ENCODE peak calls at places on chromosome 18, in seven cellular contexts. One of them, this sample, is unnamed.
A peak's percentile ranks its signal among the peaks of the same experiment; 100 is the strongest.

GRCh38 chr18:13539050-13539449 is 187.3 kb downstream of the FAM210A start:
- DNase-seq in germinal center: peak; percentile 47
- DNase-seq in foreskin fibroblast: no peak
- DNase-seq in stimulated activated CD8-positive, alpha-beta memory T cell treated with anti-CD3 and anti-CD28 coated beads, Interleukin-15, amount 100 ng/mL, for 48 hours: no peak
- DNase-seq in NCI-H1694 treated with DMSO at 0.1 percent for 48 hours: no peak
- DNase-seq in GM12891: no peak
- DNase-seq in NCI-H460: no peak
- DNase-seq in this sample: no peak

GRCh38 chr18:23523429-23524212 is 20.3 kb downstream of the RMC1 start:
- DNase-seq in GM12891: no peak
- DNase-seq in NCI-H460: no peak
- DNase-seq in foreskin fibroblast: peak; percentile 35
- DNase-seq in germinal center: no peak
- DNase-seq in stimulated activated CD8-positive, alpha-beta memory T cell treated with anti-CD3 and anti-CD28 coated beads, Interleukin-15, amount 100 ng/mL, for 48 hours: no peak
- DNase-seq in NCI-H1694 treated with DMSO at 0.1 percent for 48 hours: no peak
- DNase-seq in this sample: no peak

GRCh38 chr18:39561136-39561535 is 1995.5 kb upstream of the CELF4 start:
- DNase-seq in NCI-H1694 treated with DMSO at 0.1 percent for 48 hours: no peak
- DNase-seq in NCI-H460: no peak
- DNase-seq in germinal center: no peak
- DNase-seq in foreskin fibroblast: peak; percentile 9
- DNase-seq in GM12891: no peak
- DNase-seq in stimulated activated CD8-positive, alpha-beta memory T cell treated with anti-CD3 and anti-CD28 coated beads, Interleukin-15, amount 100 ng/mL, for 48 hours: no peak
- DNase-seq in this sample: no peak

GRCh38 chr18:41881285-41881684 is 73.7 kb upstream of the PIK3C3 start:
- DNase-seq in GM12891: no peak
- DNase-seq in foreskin fibroblast: peak; percentile 62
- DNase-seq in stimulated activated CD8-positive, alpha-beta memory T cell treated with anti-CD3 and anti-CD28 coated beads, Interleukin-15, amount 100 ng/mL, for 48 hours: no peak
- DNase-seq in NCI-H1694 treated with DMSO at 0.1 percent for 48 hours: no peak
- DNase-seq in germinal center: no peak
- DNase-seq in NCI-H460: no peak
- DNase-seq in this sample: no peak

GRCh38 chr18:42113529-42114191 is 158.6 kb downstream of the PIK3C3 start:
- DNase-seq in foreskin fibroblast: peak; percentile 16
- DNase-seq in NCI-H460: peak; percentile 18
- DNase-seq in NCI-H1694 treated with DMSO at 0.1 percent for 48 hours: no peak
- DNase-seq in stimulated activated CD8-positive, alpha-beta memory T cell treated with anti-CD3 and anti-CD28 coated beads, Interleukin-15, amount 100 ng/mL, for 48 hours: no peak
- DNase-seq in GM12891: no peak
- DNase-seq in germinal center: no peak
- DNase-seq in this sample: no peak

GRCh38 chr18:32610116-32610630 is 139.5 kb upstream of the GAREM1 start:
- DNase-seq in foreskin fibroblast: no peak
- DNase-seq in NCI-H460: peak; percentile 79
- DNase-seq in stimulated activated CD8-positive, alpha-beta memory T cell treated with anti-CD3 and anti-CD28 coated beads, Interleukin-15, amount 100 ng/mL, for 48 hours: no peak
- DNase-seq in germinal center: no peak
- DNase-seq in NCI-H1694 treated with DMSO at 0.1 percent for 48 hours: no peak
- DNase-seq in GM12891: no peak
- DNase-seq in this sample: no peak

GRCh38 chr18:25648724-25649260 is 296.8 kb upstream of the ZNF521 start:
- DNase-seq in foreskin fibroblast: no peak
- DNase-seq in NCI-H460: no peak
- DNase-seq in NCI-H1694 treated with DMSO at 0.1 percent for 48 hours: no peak
- DNase-seq in stimulated activated CD8-positive, alpha-beta memory T cell treated with anti-CD3 and anti-CD28 coated beads, Interleukin-15, amount 100 ng/mL, for 48 hours: no peak
- DNase-seq in germinal center: no peak
- DNase-seq in GM12891: no peak
- DNase-seq in this sample: no peak

GRCh38 chr18:64097497-64097896 is 51.4 kb downstream of the LINC00305 start:
- DNase-seq in germinal center: no peak
- DNase-seq in foreskin fibroblast: no peak
- DNase-seq in NCI-H460: no peak
- DNase-seq in stimulated activated CD8-positive, alpha-beta memory T cell treated with anti-CD3 and anti-CD28 coated beads, Interleukin-15, amount 100 ng/mL, for 48 hours: no peak
- DNase-seq in NCI-H1694 treated with DMSO at 0.1 percent for 48 hours: peak; percentile 4
- DNase-seq in GM12891: no peak
- DNase-seq in this sample: no peak

GRCh38 chr18:1075310-1075709 is 170.6 kb downstream of the ADCYAP1 start:
- DNase-seq in stimulated activated CD8-positive, alpha-beta memory T cell treated with anti-CD3 and anti-CD28 coated beads, Interleukin-15, amount 100 ng/mL, for 48 hours: no peak
- DNase-seq in GM12891: no peak
- DNase-seq in germinal center: no peak
- DNase-seq in NCI-H460: no peak
- DNase-seq in foreskin fibroblast: no peak
- DNase-seq in NCI-H1694 treated with DMSO at 0.1 percent for 48 hours: no peak
- DNase-seq in this sample: no peak

GRCh38 chr18:23887035-23887434 is 127.5 kb upstream of the TTC39C start:
- DNase-seq in NCI-H460: no peak
- DNase-seq in stimulated activated CD8-positive, alpha-beta memory T cell treated with anti-CD3 and anti-CD28 coated beads, Interleukin-15, amount 100 ng/mL, for 48 hours: no peak
- DNase-seq in GM12891: no peak
- DNase-seq in NCI-H1694 treated with DMSO at 0.1 percent for 48 hours: no peak
- DNase-seq in germinal center: no peak
- DNase-seq in foreskin fibroblast: no peak
- DNase-seq in this sample: no peak

GRCh38 chr18:55189972-55190371 is 230.7 kb upstream of the CCDC68 start:
- DNase-seq in foreskin fibroblast: no peak
- DNase-seq in stimulated activated CD8-positive, alpha-beta memory T cell treated with anti-CD3 and anti-CD28 coated beads, Interleukin-15, amount 100 ng/mL, for 48 hours: no peak
- DNase-seq in NCI-H460: no peak
- DNase-seq in germinal center: no peak
- DNase-seq in GM12891: no peak
- DNase-seq in NCI-H1694 treated with DMSO at 0.1 percent for 48 hours: no peak
- DNase-seq in this sample: no peak

GRCh38 chr18:44679056-44679911 is 1.4 kb upstream of the SETBP1 start:
- DNase-seq in NCI-H1694 treated with DMSO at 0.1 percent for 48 hours: peak; percentile 74
- DNase-seq in germinal center: peak; percentile 89
- DNase-seq in GM12891: peak; percentile 66
- DNase-seq in stimulated activated CD8-positive, alpha-beta memory T cell treated with anti-CD3 and anti-CD28 coated beads, Interleukin-15, amount 100 ng/mL, for 48 hours: peak; percentile 73
- DNase-seq in foreskin fibroblast: peak; percentile 90
- DNase-seq in NCI-H460: peak; percentile 75
- DNase-seq in this sample: peak; percentile 76

GRCh38 chr18:46104128-46104911 is at the start of gene HAUS1:
- DNase-seq in NCI-H460: peak; percentile 74
- DNase-seq in foreskin fibroblast: peak; percentile 65
- DNase-seq in NCI-H1694 treated with DMSO at 0.1 percent for 48 hours: peak; percentile 83
- DNase-seq in GM12891: peak; percentile 63
- DNase-seq in germinal center: peak; percentile 87
- DNase-seq in stimulated activated CD8-positive, alpha-beta memory T cell treated with anti-CD3 and anti-CD28 coated beads, Interleukin-15, amount 100 ng/mL, for 48 hours: peak; percentile 74
- DNase-seq in this sample: peak; percentile 81

GRCh38 chr18:79068299-79068945 is 772 bp upstream of the ATP9B start:
- DNase-seq in stimulated activated CD8-positive, alpha-beta memory T cell treated with anti-CD3 and anti-CD28 coated beads, Interleukin-15, amount 100 ng/mL, for 48 hours: no peak
- DNase-seq in NCI-H1694 treated with DMSO at 0.1 percent for 48 hours: no peak
- DNase-seq in NCI-H460: no peak
- DNase-seq in foreskin fibroblast: peak; percentile 3
- DNase-seq in germinal center: peak; percentile 23
- DNase-seq in GM12891: no peak
- DNase-seq in this sample: no peak

GRCh38 chr18:58004317-58004716 is 39.7 kb upstream of the NEDD4L start:
- DNase-seq in NCI-H1694 treated with DMSO at 0.1 percent for 48 hours: no peak
- DNase-seq in germinal center: no peak
- DNase-seq in GM12891: no peak
- DNase-seq in NCI-H460: no peak
- DNase-seq in foreskin fibroblast: peak; percentile 48
- DNase-seq in stimulated activated CD8-positive, alpha-beta memory T cell treated with anti-CD3 and anti-CD28 coated beads, Interleukin-15, amount 100 ng/mL, for 48 hours: no peak
- DNase-seq in this sample: no peak

GRCh38 chr18:46283895-46284295 is 179.7 kb downstream of the HAUS1 start:
- DNase-seq in NCI-H460: no peak
- DNase-seq in stimulated activated CD8-positive, alpha-beta memory T cell treated with anti-CD3 and anti-CD28 coated beads, Interleukin-15, amount 100 ng/mL, for 48 hours: no peak
- DNase-seq in foreskin fibroblast: no peak
- DNase-seq in germinal center: no peak
- DNase-seq in GM12891: no peak
- DNase-seq in NCI-H1694 treated with DMSO at 0.1 percent for 48 hours: no peak
- DNase-seq in this sample: no peak

GRCh38 chr18:55321268-55322175 is 266.5 kb downstream of the TCF4 start:
- DNase-seq in GM12891: no peak
- DNase-seq in NCI-H1694 treated with DMSO at 0.1 percent for 48 hours: peak; percentile 77
- DNase-seq in NCI-H460: peak; percentile 39
- DNase-seq in stimulated activated CD8-positive, alpha-beta memory T cell treated with anti-CD3 and anti-CD28 coated beads, Interleukin-15, amount 100 ng/mL, for 48 hours: peak; percentile 14
- DNase-seq in foreskin fibroblast: peak; percentile 90
- DNase-seq in germinal center: peak; percentile 44
- DNase-seq in this sample: peak; percentile 36

GRCh38 chr18:7467708-7468466 is 99.2 kb upstream of the PTPRM start:
- DNase-seq in germinal center: no peak
- DNase-seq in stimulated activated CD8-positive, alpha-beta memory T cell treated with anti-CD3 and anti-CD28 coated beads, Interleukin-15, amount 100 ng/mL, for 48 hours: no peak
- DNase-seq in NCI-H460: no peak
- DNase-seq in foreskin fibroblast: no peak
- DNase-seq in GM12891: no peak
- DNase-seq in NCI-H1694 treated with DMSO at 0.1 percent for 48 hours: no peak
- DNase-seq in this sample: no peak

GRCh38 chr18:13680612-13681011 is 45.7 kb downstream of the FAM210A start:
- DNase-seq in NCI-H1694 treated with DMSO at 0.1 percent for 48 hours: no peak
- DNase-seq in stimulated activated CD8-positive, alpha-beta memory T cell treated with anti-CD3 and anti-CD28 coated beads, Interleukin-15, amount 100 ng/mL, for 48 hours: no peak
- DNase-seq in foreskin fibroblast: no peak
- DNase-seq in germinal center: no peak
- DNase-seq in NCI-H460: no peak
- DNase-seq in GM12891: no peak
- DNase-seq in this sample: no peak

GRCh38 chr18:8657873-8658521 is 47.4 kb upstream of the MTCL1 start:
- DNase-seq in GM12891: no peak
- DNase-seq in NCI-H1694 treated with DMSO at 0.1 percent for 48 hours: peak; percentile 24
- DNase-seq in NCI-H460: no peak
- DNase-seq in stimulated activated CD8-positive, alpha-beta memory T cell treated with anti-CD3 and anti-CD28 coated beads, Interleukin-15, amount 100 ng/mL, for 48 hours: no peak
- DNase-seq in germinal center: no peak
- DNase-seq in foreskin fibroblast: no peak
- DNase-seq in this sample: no peak

GRCh38 chr18:48167901-48168300 is 237.4 kb upstream of the SMAD2 start:
- DNase-seq in germinal center: no peak
- DNase-seq in stimulated activated CD8-positive, alpha-beta memory T cell treated with anti-CD3 and anti-CD28 coated beads, Interleukin-15, amount 100 ng/mL, for 48 hours: no peak
- DNase-seq in NCI-H460: no peak
- DNase-seq in GM12891: no peak
- DNase-seq in NCI-H1694 treated with DMSO at 0.1 percent for 48 hours: no peak
- DNase-seq in foreskin fibroblast: no peak
- DNase-seq in this sample: no peak

This sample was measured in activated T-cell treated with anti-CD3 and anti-CD28 coated beads for 48 hours.